ENCODE peak calls at places on chromosome 5, in six cellular contexts. I is GM06990; F is effector memory CD4-positive, alpha-beta T cell; M is stimulated activated CD8-positive, alpha-beta memory T cell treated with anti-CD3 and anti-CD28 coated beads, Interleukin-15, amount 100 ng/mL, for 4 hours; E is thoracic aorta; H is activated T-helper 1 cell treated with Interleukin-2 at 50 U/mL for 16 hours. A is an unnamed sample.

GRCh38 chr5:132464155-132464939 is 26.2 kb downstream of the IRF1 start:
- DNase-seq in E (no peak), M (no peak), H (no peak), I (peak; percentile 55), F (no peak), A (no peak)

GRCh38 chr5:172864161-172864560 is 30.1 kb downstream of the ERGIC1 start:
- DNase-seq in H (no peak), E (no peak), M (no peak), F (no peak), I (no peak), A (no peak)

GRCh38 chr5:126998895-126999570 is 31.3 kb downstream of the MARCHF3 start:
- DNase-seq in E (no peak), M (no peak), H (no peak), F (no peak), I (no peak), A (no peak)

GRCh38 chr5:177370488-177371119 is 12.9 kb downstream of the RGS14 start:
- DNase-seq in M (peak; percentile 25), I (peak; percentile 76), F (no peak), H (peak; percentile 14), E (no peak), A (no peak)

GRCh38 chr5:144436007-144436406 is 265.3 kb downstream of the KCTD16 start:
- DNase-seq in M (no peak), E (no peak), H (no peak), I (no peak), F (no peak), A (no peak)

GRCh38 chr5:143350790-143351603 is 52.5 kb downstream of the NR3C1 start:
- DNase-seq in H (no peak), E (no peak), F (no peak), M (no peak), I (peak; percentile 40), A (no peak)

GRCh38 chr5:139863855-139864558 is 68.4 kb downstream of the PSD2 start:
- DNase-seq in I (peak; percentile 27), M (peak; percentile 7), F (peak; percentile 10), E (peak; percentile 11), H (peak; percentile 25), A (peak; percentile 45)

GRCh38 chr5:56148453-56148971 is 84.6 kb downstream of the ANKRD55 start:
- DNase-seq in E (no peak), H (no peak), M (no peak), F (no peak), I (peak; percentile 59), A (no peak)

GRCh38 chr5:56986631-56986957 is 34.7 kb upstream of the MIER3 start:
- DNase-seq in E (no peak), M (no peak), H (no peak), F (no peak), I (no peak), A (no peak)

GRCh38 chr5:120436996-120437395 is 27.1 kb upstream of the PRR16 start:
- DNase-seq in I (no peak), F (no peak), H (no peak), M (no peak), E (no peak), A (no peak)

GRCh38 chr5:82640901-82641300 is 362.7 kb upstream of the RPS23 start:
- DNase-seq in H (no peak), E (no peak), M (no peak), F (no peak), I (no peak), A (no peak)

GRCh38 chr5:180135128-180135955 is 63.8 kb upstream of the RNF130 start:
- DNase-seq in I (no peak), H (no peak), M (peak; percentile 8), F (no peak), E (no peak), A (no peak)

GRCh38 chr5:143078971-143079370 is 308.8 kb downstream of the ARHGAP26 start:
- DNase-seq in E (no peak), I (no peak), H (no peak), F (no peak), M (no peak), A (no peak)

GRCh38 chr5:29697786-29698414 is 1495.6 kb upstream of the CDH6 start:
- DNase-seq in F (no peak), H (no peak), E (no peak), I (no peak), M (no peak), A (no peak)

A was measured in T-helper 9 cell.